ENCODE peak calls at places on chromosomes 6 and 20, in five cellular contexts. O is effector CD4-positive, alpha-beta T cell; P is activated naive CD4-positive, alpha-beta T cell treated with anti-CD3 and anti-CD28 coated beads, Interleukin-2, amount 50 U/mL, for 16 hours; R is WTC11; S is ovary. M is an unnamed sample.

GRCh38 chr6:103018426-103018825 is 1624.9 kb downstream of the GRIK2 start:
- DNase-seq in O (no peak), P (no peak), R (no peak), S (no peak), M (no peak)

GRCh38 chr20:19966840-19967239 is 50.3 kb upstream of the NAA20 start:
- DNase-seq in O (no peak), P (no peak), R (no peak), S (no peak), M (no peak)

GRCh38 chr6:27541212-27541931 is 68.5 kb upstream of the ZNF184 start:
- DNase-seq in O (no peak), P (no peak), R (peak; percentile 84), S (no peak), M (no peak)

GRCh38 chr6:3838992-3839867 is 9.9 kb upstream of the FAM50B start:
- DNase-seq in O (no peak), P (no peak), R (no peak), S (no peak), M (no peak)

GRCh38 chr6:157317129-157317814 is 6.0 kb downstream of the TMEM242 start:
- DNase-seq in O (no peak), P (peak; percentile 21), R (no peak), S (peak; percentile 62), M (no peak)

GRCh38 chr6:43125555-43125954 is 45.5 kb upstream of the SRF start:
- DNase-seq in O (no peak), P (no peak), R (no peak), S (no peak), M (no peak)

GRCh38 chr20:33828912-33829560 is 17.9 kb downstream of the CHMP4B start:
- DNase-seq in O (no peak), P (no peak), R (no peak), S (no peak), M (no peak)

GRCh38 chr20:25222461-25223178 is 25.3 kb upstream of the PYGB start:
- DNase-seq in O (no peak), P (no peak), R (no peak), S (no peak), M (no peak)

GRCh38 chr20:61405007-61405406 is 152.9 kb downstream of the CDH4 start:
- DNase-seq in O (no peak), P (no peak), R (no peak), S (no peak), M (no peak)

GRCh38 chr6:150416120-150416519 is 47.3 kb downstream of the IYD start:
- DNase-seq in O (no peak), P (no peak), R (no peak), S (no peak), M (no peak)

GRCh38 chr20:17557675-17558006 is 12.2 kb upstream of the DSTN start:
- DNase-seq in O (no peak), P (no peak), R (no peak), S (no peak), M (no peak)

GRCh38 chr20:44073675-44074071 is 113.3 kb downstream of the JPH2 start:
- DNase-seq in O (no peak), P (no peak), R (no peak), S (peak; percentile 1), M (no peak)

GRCh38 chr6:143337201-143337949 is 113.1 kb downstream of the ADAT2 start:
- DNase-seq in O (peak; percentile 27), P (peak; percentile 55), R (peak; percentile 95), S (peak; percentile 51), M (peak; percentile 19)

GRCh38 chr20:42024653-42025052 is 406.5 kb upstream of the CHD6 start:
- DNase-seq in O (no peak), P (no peak), R (peak; percentile 69), S (no peak), M (no peak)

GRCh38 chr6:8085053-8085511 is 17.3 kb downstream of the EEF1E1 start:
- DNase-seq in O (no peak), P (no peak), R (no peak), S (peak; percentile 54), M (no peak)

GRCh38 chr6:74415056-74415455 is 719.1 kb downstream of the CD109 start:
- DNase-seq in O (no peak), P (no peak), R (no peak), S (no peak), M (no peak)

GRCh38 chr6:113825776-113826175 is 31.4 kb upstream of the MARCKS start:
- DNase-seq in O (no peak), P (no peak), R (no peak), S (peak; percentile 90), M (no peak)

GRCh38 chr6:36765943-36766648 is 68.5 kb downstream of the RAB44 start:
- DNase-seq in O (peak; percentile 76), P (peak; percentile 82), R (peak; percentile 91), S (peak; percentile 88), M (peak; percentile 74)

GRCh38 chr20:38831049-38831691 is 25.7 kb downstream of the PPP1R16B start:
- DNase-seq in O (no peak), P (no peak), R (no peak), S (no peak), M (no peak)

GRCh38 chr20:46699651-46700359 is 9.6 kb upstream of the SLC2A10 start:
- DNase-seq in O (no peak), P (no peak), R (peak; percentile 41), S (no peak), M (no peak)

GRCh38 chr6:40523505-40524172 is 63.5 kb downstream of the LRFN2 start:
- DNase-seq in O (no peak), P (no peak), R (no peak), S (no peak), M (no peak)

GRCh38 chr20:4060054-4060795 is 44.9 kb upstream of the RNF24 start:
- DNase-seq in O (no peak), P (no peak), R (no peak), S (no peak), M (no peak)

GRCh38 chr20:45358282-45359068 is 4.5 kb upstream of the SYS1 start:
- DNase-seq in O (no peak), P (no peak), R (no peak), S (peak; percentile 85), M (no peak)

GRCh38 chr6:89487864-89488263 is 54.9 kb downstream of the ANKRD6 start:
- DNase-seq in O (no peak), P (no peak), R (no peak), S (no peak), M (no peak)

GRCh38 chr6:67248077-67248476 is 1387.0 kb upstream of the ADGRB3 start:
- DNase-seq in O (no peak), P (no peak), R (no peak), S (no peak), M (no peak)

GRCh38 chr20:2403291-2404052 is 22.8 kb downstream of the TGM6 start:
- DNase-seq in O (no peak), P (no peak), R (no peak), S (no peak), M (no peak)